ENCODE peak calls at places on chromosomes 16 and 17, in five cellular contexts. H is HCT116, R is neural progenitor cell, U is tibial nerve, L is aorta. D is an unnamed sample. For H3K9me3, the result is how much of the 10 kb centered on the place peaks cover.

GRCh38 chr16:86210403-86211193 is 299.7 kb upstream of the FOXF1 start:
- DNase-seq in R (no peak), L (no peak), H (no peak), U (no peak), D (no peak)

GRCh38 chr17:47254403-47254943 is 846 bp downstream of the ITGB3 start:
- DNase-seq in R (no peak), H (no peak), U (no peak), L (no peak), D (no peak)

GRCh38 chr16:1458336-1458976 is 14.1 kb upstream of the CCDC154 start:
- DNase-seq in L (no peak), H (no peak), R (no peak), U (no peak), D (no peak)

GRCh38 chr16:80347002-80347401 is 193.8 kb upstream of the DYNLRB2 start:
- DNase-seq in L (no peak), R (no peak), U (no peak), H (no peak), D (no peak)

GRCh38 chr16:89448656-89449055 is 41.7 kb downstream of the ANKRD11 start:
- DNase-seq in L (no peak), H (no peak), U (no peak), R (no peak), D (no peak)

GRCh38 chr16:22373662-22374310 is 633 bp downstream of the CDR2 start:
- DNase-seq in R (peak), L (peak), H (no peak), U (peak), D (peak)

GRCh38 chr17:15380447-15380846 is 39.0 kb upstream of the TEKT3 start:
- DNase-seq in L (no peak), R (no peak), U (no peak), H (no peak), D (no peak)

GRCh38 chr16:48613061-48613957 is 3.3 kb upstream of the N4BP1 start:
- DNase-seq in U (no peak), L (no peak), H (no peak), R (no peak), D (peak)

GRCh38 chr16:67163903-67164558 is 514 bp upstream of the HSF4 start:
- DNase-seq in H (no peak), L (peak), U (no peak), R (peak), D (no peak)

GRCh38 chr16:76639685-76640289 is 362.6 kb downstream of the CNTNAP4 start:
- DNase-seq in U (no peak), L (no peak), H (no peak), R (peak), D (no peak)

GRCh38 chr16:31754998-31755615 is 118.5 kb upstream of the ZNF267 start:
- DNase-seq in R (no peak), L (no peak), H (no peak), U (no peak), D (no peak)
- H3K9me3 ChIP-seq in R (half or more), L (under half), H (under half), U (under half), D (half or more)

DNA sequence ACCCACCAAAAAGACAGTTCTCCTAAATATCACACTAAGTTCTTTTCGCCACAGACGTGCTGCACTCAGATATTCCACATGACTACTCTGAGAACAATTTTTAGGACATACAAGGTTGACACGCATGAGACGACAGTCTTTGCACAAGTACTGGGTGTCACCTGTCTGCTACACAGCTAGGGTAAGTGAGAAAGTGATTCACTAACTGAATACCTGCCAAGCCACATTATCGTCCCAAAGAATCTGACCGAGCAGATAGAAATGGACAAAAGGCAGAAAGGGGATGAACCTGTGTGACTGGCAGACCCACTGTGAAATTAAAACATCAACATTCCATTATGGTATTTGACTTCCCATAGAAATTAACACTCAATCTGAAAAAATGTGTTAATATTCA is 21.2 kb downstream of the SRP68 start:
- DNase-seq in H (no peak), R (no peak), L (no peak), U (no peak), D (no peak)
- H3K9me3 ChIP-seq in H (under half), R (under half), L (under half), U (under half), D (under half)

GRCh38 chr17:20197527-20197926 is 188.4 kb downstream of the SPECC1 start:
- DNase-seq in R (no peak), U (no peak), L (no peak), H (no peak), D (no peak)
- H3K9me3 ChIP-seq in R (under half), U (under half), L (under half), H (under half), D (under half)

DNA sequence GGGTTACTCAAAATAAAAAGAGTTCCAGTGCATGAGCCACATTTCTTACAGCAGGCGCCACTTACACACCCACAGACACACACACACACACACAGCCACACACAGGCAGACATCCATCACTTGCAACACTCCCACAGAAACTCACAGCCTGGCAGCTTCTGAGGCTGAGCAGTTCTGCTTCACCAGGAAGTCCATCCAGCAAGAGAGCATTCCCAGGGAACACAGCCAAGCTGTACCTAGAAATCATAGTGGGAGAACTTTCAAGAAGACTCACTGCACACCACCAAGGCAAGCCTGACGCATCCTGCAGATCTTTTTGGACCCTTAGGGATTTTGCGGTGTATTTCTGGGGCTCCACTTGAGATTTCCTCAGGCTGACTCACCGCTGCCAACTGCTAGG is 140.9 kb upstream of the WSB1 start:
- DNase-seq in L (no peak), H (no peak), U (no peak), R (no peak), D (no peak)
- H3K9me3 ChIP-seq in L (under half), H (under half), U (under half), R (under half), D (under half)

GRCh38 chr16:5604770-5605169 is 507.2 kb upstream of the EEF2KMT start:
- DNase-seq in L (no peak), U (no peak), H (peak), R (peak), D (no peak)
- H3K9me3 ChIP-seq in L (under half), U (under half), H (under half), R (under half), D (under half)

GRCh38 chr16:35174006-35174405 is 1714.6 kb downstream of the TP53TG3F start:
- DNase-seq in U (no peak), H (no peak), R (no peak), L (no peak), D (no peak)
- H3K9me3 ChIP-seq in U (under half), H (under half), R (under half), L (under half), D (under half)